ENCODE peak calls at places on chromosomes 16 and 17, in five cellular contexts. C is GM03348, S is WERI-Rb-1, L is cardiac fibroblast, R is prostate gland. N is an unnamed sample.

GRCh38 chr16:85017151-85017550 is 5.8 kb upstream of the ZDHHC7 start:
- DNase-seq in C (no peak), S (no peak), L (no peak), R (no peak), N (no peak)

GRCh38 chr17:29622337-29623282 is at the start of gene CORO6:
- DNase-seq in C (peak; percentile 89), S (peak; percentile 46), L (peak; percentile 47), R (no peak), N (no peak)

GRCh38 chr17:80219013-80219776 is 938 bp downstream of the SGSH start:
- DNase-seq in C (peak; percentile 79), S (no peak), L (peak; percentile 82), R (peak; percentile 54), N (no peak)

GRCh38 chr17:42182927-42183734 is 2.1 kb downstream of the HCRT start:
- DNase-seq in C (peak; percentile 44), S (no peak), L (peak; percentile 49), R (no peak), N (no peak)

GRCh38 chr16:58866935-58867334 is 132.8 kb upstream of the GOT2 start:
- DNase-seq in C (no peak), S (no peak), L (no peak), R (no peak), N (no peak)

GRCh38 chr17:10772425-10773380 is 31.2 kb downstream of the TMEM238L start:
- DNase-seq in C (no peak), S (peak; percentile 54), L (peak; percentile 28), R (peak; percentile 29), N (peak; percentile 77)

GRCh38 chr17:61484174-61484573 is 32.0 kb downstream of the TBX4 start:
- DNase-seq in C (no peak), S (no peak), L (no peak), R (no peak), N (no peak)

GRCh38 chr17:40490289-40490853 is 11.1 kb downstream of the TNS4 start:
- DNase-seq in C (peak; percentile 82), S (peak; percentile 99), L (peak; percentile 79), R (peak; percentile 83), N (peak; percentile 87)

GRCh38 chr17:31339906-31340661 is 18.7 kb upstream of the EVI2A start:
- DNase-seq in C (peak; percentile 73), S (no peak), L (peak; percentile 73), R (no peak), N (no peak)

GRCh38 chr16:89357460-89357859 is 132.9 kb downstream of the ANKRD11 start:
- DNase-seq in C (no peak), S (no peak), L (no peak), R (no peak), N (no peak)

GRCh38 chr16:50253511-50253903 is 12.8 kb upstream of the ADCY7 start:
- DNase-seq in C (no peak), S (no peak), L (no peak), R (no peak), N (no peak)

GRCh38 chr17:65749479-65749878 is 188.0 kb upstream of the AXIN2 start:
- DNase-seq in C (peak; percentile 10), S (no peak), L (peak; percentile 62), R (no peak), N (no peak)

N was measured in DMS 273 treated with DMSO at 0.1 percent for 48 hours.